ENCODE peak calls at places on chromosome 16, in five cellular contexts. One of them, this sample, is unnamed.

GRCh38 chr16:4945560-4946502 is 8.9 kb upstream of the PPL start:
- DNase-seq in A549: peak
- DNase-seq in ovary: peak
- DNase-seq in body of pancreas: peak
- DNase-seq in Peyer's patch: no peak
- DNase-seq in this sample: no peak

GRCh38 chr16:31177136-31177535 is 2.8 kb upstream of the FUS start:
- DNase-seq in ovary: no peak
- DNase-seq in body of pancreas: no peak
- DNase-seq in Peyer's patch: no peak
- DNase-seq in A549: no peak
- DNase-seq in this sample: no peak

GRCh38 chr16:55842369-55843104 is 9.6 kb upstream of the CES1 start:
- DNase-seq in body of pancreas: peak
- DNase-seq in A549: peak
- DNase-seq in ovary: no peak
- DNase-seq in Peyer's patch: no peak
- DNase-seq in this sample: peak

GRCh38 chr16:23357761-23358290 is 55.7 kb downstream of the SCNN1B start:
- DNase-seq in Peyer's patch: no peak
- DNase-seq in A549: no peak
- DNase-seq in ovary: no peak
- DNase-seq in body of pancreas: no peak
- DNase-seq in this sample: no peak

GRCh38 chr16:49639739-49640388 is 216.0 kb downstream of the ZNF423 start:
- DNase-seq in Peyer's patch: no peak
- DNase-seq in ovary: peak
- DNase-seq in A549: no peak
- DNase-seq in body of pancreas: no peak
- DNase-seq in this sample: no peak

GRCh38 chr16:75710344-75710743 is 9.1 kb upstream of the DUXB start:
- DNase-seq in body of pancreas: no peak
- DNase-seq in Peyer's patch: no peak
- DNase-seq in A549: no peak
- DNase-seq in ovary: no peak
- DNase-seq in this sample: no peak

GRCh38 chr16:3987231-3987630 is 106.7 kb upstream of the CREBBP start:
- DNase-seq in Peyer's patch: no peak
- DNase-seq in A549: no peak
- DNase-seq in body of pancreas: no peak
- DNase-seq in ovary: no peak
- DNase-seq in this sample: no peak

GRCh38 chr16:65101009-65101408 is 20.9 kb downstream of the CDH11 start:
- DNase-seq in ovary: no peak
- DNase-seq in body of pancreas: no peak
- DNase-seq in A549: no peak
- DNase-seq in Peyer's patch: no peak
- DNase-seq in this sample: no peak

GRCh38 chr16:20181386-20181785 is 107.7 kb upstream of the GPR139 start:
- DNase-seq in body of pancreas: no peak
- DNase-seq in A549: no peak
- DNase-seq in Peyer's patch: no peak
- DNase-seq in ovary: no peak
- DNase-seq in this sample: no peak

GRCh38 chr16:12341423-12341822 is 364.9 kb downstream of the SNX29 start:
- DNase-seq in body of pancreas: no peak
- DNase-seq in ovary: no peak
- DNase-seq in A549: no peak
- DNase-seq in Peyer's patch: no peak
- DNase-seq in this sample: no peak

GRCh38 chr16:5678371-5678770 is 580.8 kb upstream of the EEF2KMT start:
- DNase-seq in ovary: no peak
- DNase-seq in Peyer's patch: no peak
- DNase-seq in body of pancreas: no peak
- DNase-seq in A549: no peak
- DNase-seq in this sample: no peak

GRCh38 chr16:63617990-63618763 is 1503.7 kb downstream of the CDH11 start:
- DNase-seq in body of pancreas: peak
- DNase-seq in A549: peak
- DNase-seq in Peyer's patch: peak
- DNase-seq in ovary: no peak
- DNase-seq in this sample: no peak

GRCh38 chr16:27515874-27516353 is 33.8 kb downstream of the GTF3C1 start:
- DNase-seq in A549: peak
- DNase-seq in Peyer's patch: no peak
- DNase-seq in ovary: no peak
- DNase-seq in body of pancreas: peak
- DNase-seq in this sample: peak

GRCh38 chr16:5451641-5452040 is 354.0 kb upstream of the EEF2KMT start:
- DNase-seq in ovary: no peak
- DNase-seq in body of pancreas: no peak
- DNase-seq in Peyer's patch: no peak
- DNase-seq in A549: no peak
- DNase-seq in this sample: no peak

GRCh38 chr16:27332105-27332504 is 18.3 kb downstream of the IL4R start:
- DNase-seq in body of pancreas: no peak
- DNase-seq in Peyer's patch: no peak
- DNase-seq in ovary: no peak
- DNase-seq in A549: no peak
- DNase-seq in this sample: no peak

GRCh38 chr16:11903906-11904305 is 11.8 kb downstream of the GSPT1 start:
- DNase-seq in A549: no peak
- DNase-seq in body of pancreas: no peak
- DNase-seq in ovary: no peak
- DNase-seq in Peyer's patch: no peak
- DNase-seq in this sample: no peak

GRCh38 chr16:47966325-47966724 is 189.5 kb downstream of the ABCC12 start:
- DNase-seq in ovary: no peak
- DNase-seq in body of pancreas: no peak
- DNase-seq in A549: no peak
- DNase-seq in Peyer's patch: no peak
- DNase-seq in this sample: no peak

GRCh38 chr16:82603784-82604411 is 22.9 kb upstream of the CDH13 start:
- DNase-seq in Peyer's patch: no peak
- DNase-seq in body of pancreas: peak
- DNase-seq in ovary: no peak
- DNase-seq in A549: no peak
- DNase-seq in this sample: no peak

GRCh38 chr16:57041182-57042156 is 50.9 kb upstream of the CPNE2 start:
- DNase-seq in body of pancreas: no peak
- DNase-seq in A549: no peak
- DNase-seq in Peyer's patch: no peak
- DNase-seq in ovary: no peak
- DNase-seq in this sample: no peak

GRCh38 chr16:67014641-67015315 is 14.2 kb upstream of the CBFB start:
- DNase-seq in ovary: no peak
- DNase-seq in Peyer's patch: peak
- DNase-seq in A549: no peak
- DNase-seq in body of pancreas: no peak
- DNase-seq in this sample: no peak

DNA sequence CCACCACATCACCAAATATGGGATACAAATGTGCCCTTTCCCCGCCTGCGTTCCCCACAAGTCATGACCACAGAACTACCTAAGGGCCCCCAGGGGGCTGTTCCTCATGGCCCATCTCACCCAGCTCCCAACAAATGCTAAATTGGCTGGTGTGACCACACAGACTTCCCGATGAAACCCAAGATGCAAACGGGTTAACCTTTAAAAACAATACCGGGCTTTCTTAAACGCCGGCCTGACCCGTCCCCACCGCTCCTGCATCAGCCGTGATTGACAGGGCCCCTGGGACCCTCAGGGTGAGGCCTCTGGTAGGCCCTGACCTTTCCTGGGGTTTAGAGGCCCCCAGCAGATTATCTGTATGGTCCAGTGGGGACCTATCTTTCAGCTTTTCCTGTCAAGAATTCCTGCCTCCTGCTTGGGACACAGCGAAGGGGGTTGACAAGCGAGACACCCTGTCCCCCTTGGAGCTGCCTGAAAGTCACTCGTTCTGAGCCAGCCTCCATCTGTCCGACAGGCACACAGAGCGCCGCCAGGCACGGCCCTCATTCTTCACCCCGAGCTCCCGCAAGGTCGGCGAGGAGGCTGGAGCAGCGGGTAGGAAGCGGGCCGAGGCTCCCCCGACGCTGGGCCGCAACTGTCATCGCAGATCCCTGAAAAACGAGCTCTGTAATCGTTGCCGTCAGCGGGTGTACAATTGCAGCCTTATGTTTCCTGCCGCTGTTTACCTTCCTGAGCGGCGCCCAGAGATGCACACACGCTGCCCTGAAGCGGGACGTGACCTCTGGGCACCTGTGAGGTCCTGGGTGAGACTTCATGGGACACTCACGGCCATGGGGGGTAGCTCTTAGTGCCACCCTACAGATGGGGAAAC is 300.2 kb downstream of the FOXL1 start:
- DNase-seq in body of pancreas: no peak
- DNase-seq in ovary: no peak
- DNase-seq in Peyer's patch: no peak
- DNase-seq in A549: no peak
- DNase-seq in this sample: no peak
- TF ChIP-seq POLR2A in body of pancreas: no peak
- TF ChIP-seq POLR2A in ovary: no peak
- TF ChIP-seq POLR2A in Peyer's patch: no peak
- TF ChIP-seq POLR2A in A549: no peak
- TF ChIP-seq POLR2A in this sample: no peak

DNA sequence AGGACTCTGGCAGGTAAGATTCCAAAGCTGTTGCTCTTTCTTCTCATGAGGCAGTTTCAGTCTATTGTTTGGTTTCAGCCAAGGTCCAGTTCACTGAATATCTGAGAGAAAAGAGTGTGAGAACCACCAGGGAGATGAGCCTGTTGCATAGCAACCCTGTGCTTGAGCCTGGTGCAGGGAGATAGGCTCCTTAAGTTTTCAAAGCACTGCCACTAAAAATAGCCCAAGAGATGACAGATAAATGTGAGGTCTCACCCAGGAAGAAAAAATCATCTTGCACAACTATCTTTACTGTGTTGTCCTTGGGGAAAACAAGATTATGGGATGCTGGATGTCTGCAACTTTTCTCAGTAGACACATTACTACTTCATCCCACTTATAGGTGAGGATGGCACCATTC is 26.2 kb upstream of the NUDT7 start:
- DNase-seq in body of pancreas: no peak
- DNase-seq in Peyer's patch: no peak
- DNase-seq in A549: no peak
- DNase-seq in ovary: no peak
- DNase-seq in this sample: no peak
- TF ChIP-seq POLR2A in body of pancreas: no peak
- TF ChIP-seq POLR2A in Peyer's patch: no peak
- TF ChIP-seq POLR2A in A549: no peak
- TF ChIP-seq POLR2A in ovary: no peak
- TF ChIP-seq POLR2A in this sample: no peak

GRCh38 chr16:971582-971905 is 760 bp upstream of the LMF1 start:
- DNase-seq in body of pancreas: no peak
- DNase-seq in A549: no peak
- DNase-seq in ovary: no peak
- DNase-seq in Peyer's patch: no peak
- DNase-seq in this sample: no peak

GRCh38 chr16:969508-970378 is 1.0 kb downstream of the LMF1 start:
- DNase-seq in body of pancreas: peak
- DNase-seq in A549: no peak
- DNase-seq in Peyer's patch: no peak
- DNase-seq in ovary: peak
- DNase-seq in this sample: peak

GRCh38 chr16:971981-972315 is 1.2 kb upstream of the LMF1 start:
- DNase-seq in Peyer's patch: no peak
- DNase-seq in body of pancreas: no peak
- DNase-seq in A549: no peak
- DNase-seq in ovary: no peak
- DNase-seq in this sample: no peak

GRCh38 chr16:970379-970765 is 412 bp downstream of the LMF1 start:
- DNase-seq in ovary: no peak
- DNase-seq in body of pancreas: no peak
- DNase-seq in A549: peak
- DNase-seq in Peyer's patch: no peak
- DNase-seq in this sample: no peak

DNA sequence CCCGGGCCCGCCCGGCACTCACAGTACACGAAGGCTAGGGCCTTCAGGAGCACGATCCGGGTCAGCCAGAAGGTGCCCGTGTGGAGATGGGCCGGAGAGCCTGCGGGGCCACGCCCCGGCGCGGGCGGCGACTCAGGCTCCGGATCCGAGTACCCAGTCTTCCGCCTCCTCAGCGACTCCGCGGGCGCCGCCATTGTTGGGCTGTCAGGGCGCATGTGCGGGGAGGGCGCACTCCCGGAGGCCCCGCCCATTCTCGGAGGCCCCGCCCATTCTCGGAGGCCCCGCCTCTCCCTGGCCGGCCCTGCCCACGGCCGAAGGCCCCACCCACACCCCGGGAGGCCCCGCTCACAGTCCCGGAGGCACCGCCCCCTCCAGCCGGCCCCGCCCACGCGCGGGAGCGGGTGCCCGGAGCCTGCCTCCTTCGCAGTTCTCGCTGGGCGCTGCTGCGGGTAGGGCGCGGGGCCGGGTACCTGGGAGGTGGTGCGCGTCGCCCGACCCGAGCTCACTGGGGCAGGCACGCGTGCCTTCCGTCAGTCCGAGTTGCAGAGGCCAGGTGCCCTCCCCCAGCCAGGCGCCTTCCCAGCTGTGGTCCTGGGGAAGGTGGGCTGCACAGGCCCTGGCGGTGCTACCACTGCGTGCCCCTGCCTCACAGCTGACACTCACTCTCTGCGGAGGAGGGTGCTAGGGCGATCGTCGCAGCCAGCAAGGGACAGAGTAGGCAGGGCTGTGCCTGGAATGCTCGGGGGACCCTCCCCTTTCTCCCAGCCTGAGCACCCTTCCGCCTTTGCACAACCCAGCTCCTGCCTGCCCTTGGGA is at the start of gene LMF1:
- DNase-seq in Peyer's patch: peak
- DNase-seq in body of pancreas: peak
- DNase-seq in ovary: peak
- DNase-seq in A549: peak
- DNase-seq in this sample: peak
- TF ChIP-seq POLR2A in Peyer's patch: peak
- TF ChIP-seq POLR2A in body of pancreas: peak
- TF ChIP-seq POLR2A in ovary: peak
- TF ChIP-seq POLR2A in A549: peak
- TF ChIP-seq POLR2A in this sample: peak

DNA sequence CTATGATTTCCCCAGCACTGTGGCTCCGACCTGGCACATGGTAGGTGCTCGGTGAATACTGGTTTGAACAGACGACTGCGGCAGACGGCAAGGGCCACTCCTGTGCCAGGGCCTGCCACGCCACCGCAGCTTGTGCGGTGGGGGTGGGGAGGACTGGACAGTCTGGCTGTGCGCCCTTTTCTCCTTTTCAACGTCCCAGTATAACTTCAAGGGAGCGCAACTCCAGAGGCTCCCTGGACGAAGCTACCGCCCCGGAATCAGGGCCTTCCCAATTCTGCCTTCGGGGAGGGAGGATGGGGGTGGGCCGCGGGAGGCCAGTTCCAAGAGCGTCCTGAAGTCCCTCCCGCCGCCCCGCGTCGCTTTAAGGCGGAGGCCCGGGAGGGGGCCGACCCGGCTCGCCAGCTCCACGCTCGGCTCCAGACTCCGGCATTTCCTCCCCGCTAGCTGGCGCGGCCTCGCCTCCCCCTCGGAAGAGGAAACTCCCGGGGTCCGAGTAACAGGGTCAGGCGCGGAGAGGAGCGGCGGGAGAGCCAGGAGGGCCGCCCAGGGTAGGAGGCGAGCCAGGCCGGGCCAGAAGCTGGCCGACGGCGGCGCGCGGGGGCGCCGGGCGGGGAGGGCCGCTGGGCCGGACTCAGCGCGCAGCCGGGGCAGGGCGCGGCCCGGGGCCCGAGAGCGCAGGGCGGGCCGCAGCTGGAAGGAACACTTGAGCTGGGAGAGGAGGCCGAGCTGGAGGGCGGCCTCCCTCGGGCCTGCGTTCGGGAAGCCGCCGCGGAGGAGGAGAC is at the start of gene ITPRIPL2:
- DNase-seq in Peyer's patch: peak
- DNase-seq in body of pancreas: peak
- DNase-seq in A549: peak
- DNase-seq in ovary: peak
- DNase-seq in this sample: peak
- TF ChIP-seq POLR2A in Peyer's patch: peak
- TF ChIP-seq POLR2A in body of pancreas: peak
- TF ChIP-seq POLR2A in A549: peak
- TF ChIP-seq POLR2A in ovary: peak
- TF ChIP-seq POLR2A in this sample: peak